ENCODE peak calls at places on chromosomes 6 and 20, in four cellular contexts. E is WTC11, V is HEK293T, T is K562. O is an unnamed sample.

GRCh38 chr6:90940812-90941481 is 354.1 kb upstream of the MAP3K7 start:
- DNase-seq in E (no peak), V (peak), T (peak), O (peak)

GRCh38 chr20:64223526-64224067 is 32.0 kb upstream of the PCMTD2 start:
- DNase-seq in E (peak), V (peak), T (peak), O (peak)

GRCh38 chr6:75431379-75431778 is 62.2 kb downstream of the FILIP1 start:
- DNase-seq in E (no peak), V (no peak), T (no peak), O (no peak)

GRCh38 chr6:125100018-125100652 is 53.4 kb upstream of the TPD52L1 start:
- DNase-seq in E (no peak), V (no peak), T (no peak), O (no peak)

GRCh38 chr6:46421239-46421638 is 70.0 kb downstream of the RCAN2 start:
- DNase-seq in E (no peak), V (no peak), T (no peak), O (no peak)

GRCh38 chr6:159390384-159390783 is 221.2 kb downstream of the FNDC1 start:
- DNase-seq in E (no peak), V (no peak), T (no peak), O (no peak)

GRCh38 chr6:79671605-79672266 is 40.6 kb downstream of the SH3BGRL2 start:
- DNase-seq in E (no peak), V (no peak), T (peak), O (peak)

GRCh38 chr6:93304514-93304913 is 114.8 kb downstream of the EPHA7 start:
- DNase-seq in E (no peak), V (no peak), T (no peak), O (no peak)

GRCh38 chr6:31074406-31074805 is 38.0 kb downstream of the C6orf15 start:
- DNase-seq in E (no peak), V (no peak), T (no peak), O (no peak)

GRCh38 chr6:12024715-12025434 is 12.8 kb downstream of the HIVEP1 start:
- DNase-seq in E (no peak), V (no peak), T (no peak), O (no peak)

GRCh38 chr6:85191656-85192055 is 258.2 kb upstream of the NT5E start:
- DNase-seq in E (no peak), V (no peak), T (no peak), O (no peak)

GRCh38 chr6:8269856-8270454 is 165.4 kb downstream of the SLC35B3 start:
- DNase-seq in E (no peak), V (no peak), T (no peak), O (no peak)

GRCh38 chr20:35451295-35451694 is 4.1 kb upstream of the CEP250 start:
- DNase-seq in E (no peak), V (no peak), T (no peak), O (no peak)

GRCh38 chr6:40901322-40902055 is 137.5 kb downstream of the UNC5CL start:
- DNase-seq in E (no peak), V (no peak), T (no peak), O (no peak)

GRCh38 chr6:166415306-166415705 is 32.6 kb upstream of the MPC1 start:
- DNase-seq in E (no peak), V (no peak), T (no peak), O (no peak)

GRCh38 chr6:93496548-93496947 is 77.2 kb upstream of the EPHA7 start:
- DNase-seq in E (no peak), V (no peak), T (no peak), O (no peak)

GRCh38 chr6:32854376-32855178 is 585 bp downstream of the PSMB9 start:
- DNase-seq in E (no peak), V (no peak), T (peak), O (no peak)
- TF ChIP-seq ELF4 in E (no peak), V (no peak), T (no peak), O (no peak)

DNA sequence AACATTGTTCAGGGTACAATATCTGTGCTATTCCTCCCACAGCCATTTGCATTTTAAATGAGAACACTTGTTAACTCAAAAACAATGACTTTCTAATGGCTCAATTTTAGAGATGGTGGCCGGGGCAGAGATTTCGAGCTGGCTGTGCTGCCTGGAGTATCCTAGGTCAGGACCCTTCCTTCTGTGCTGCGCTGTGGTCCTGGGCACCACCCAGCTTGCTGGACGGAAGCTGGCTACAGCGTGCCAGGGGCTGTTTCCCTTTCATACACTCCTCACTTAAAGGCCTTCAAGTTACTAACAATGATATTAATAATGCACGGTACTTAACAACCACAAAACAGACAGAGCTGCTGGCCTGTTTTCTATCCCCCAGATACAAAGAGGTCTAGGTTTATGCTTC is 194.4 kb upstream of the CST7 start:
- DNase-seq in E (no peak), V (no peak), T (no peak), O (no peak)
- TF ChIP-seq ELF4 in E (no peak), V (no peak), T (no peak), O (no peak)

DNA sequence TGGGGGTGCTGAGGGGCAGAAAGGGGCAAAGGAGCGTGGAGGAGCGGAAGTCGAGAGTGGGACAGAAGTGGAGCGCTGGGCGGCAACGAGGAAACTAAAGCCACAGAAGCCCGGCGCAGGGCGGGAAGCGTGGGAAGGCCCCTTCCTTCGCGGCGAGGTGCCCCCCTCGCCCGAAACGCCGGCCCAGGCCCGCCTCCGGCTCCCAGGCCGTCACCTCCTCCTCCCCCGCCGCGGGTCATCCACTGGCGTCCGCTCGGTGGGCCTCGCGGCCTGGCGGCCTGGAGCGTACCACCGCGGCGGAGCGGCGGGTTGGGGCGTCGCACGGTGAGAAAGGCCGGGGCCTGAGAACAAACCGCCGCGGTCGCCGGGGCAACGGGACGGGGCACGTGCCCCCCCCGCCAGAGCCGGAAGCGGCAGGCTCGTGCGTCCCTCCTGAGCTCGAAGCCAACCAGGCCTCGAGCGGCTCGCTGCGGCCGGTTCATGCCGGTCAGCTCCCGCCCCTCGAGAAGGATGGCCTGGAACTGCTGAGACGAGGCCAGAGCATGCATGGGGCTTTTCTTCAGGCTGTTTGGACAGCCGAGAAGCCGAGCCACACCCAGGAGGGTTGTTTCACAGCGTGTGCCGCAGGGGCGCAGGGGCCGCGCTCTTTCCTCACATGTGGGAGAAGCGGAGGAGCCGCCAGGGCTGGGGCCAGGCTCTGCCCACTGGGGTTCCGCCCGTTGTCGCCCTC is at the start of gene TCP11:
- DNase-seq in E (peak), V (no peak), T (peak), O (no peak)
- TF ChIP-seq ELF4 in E (no peak), V (no peak), T (no peak), O (no peak)

GRCh38 chr6:149436647-149437046 is 36.6 kb downstream of the SUMO4 start:
- DNase-seq in E (no peak), V (no peak), T (no peak), O (no peak)
- TF ChIP-seq ELF4 in E (no peak), V (no peak), T (no peak), O (no peak)

GRCh38 chr20:23349338-23350006 is 1.1 kb upstream of the NXT1 start:
- DNase-seq in E (no peak), V (peak), T (peak), O (no peak)
- TF ChIP-seq ELF4 in E (no peak), V (no peak), T (no peak), O (no peak)

DNA sequence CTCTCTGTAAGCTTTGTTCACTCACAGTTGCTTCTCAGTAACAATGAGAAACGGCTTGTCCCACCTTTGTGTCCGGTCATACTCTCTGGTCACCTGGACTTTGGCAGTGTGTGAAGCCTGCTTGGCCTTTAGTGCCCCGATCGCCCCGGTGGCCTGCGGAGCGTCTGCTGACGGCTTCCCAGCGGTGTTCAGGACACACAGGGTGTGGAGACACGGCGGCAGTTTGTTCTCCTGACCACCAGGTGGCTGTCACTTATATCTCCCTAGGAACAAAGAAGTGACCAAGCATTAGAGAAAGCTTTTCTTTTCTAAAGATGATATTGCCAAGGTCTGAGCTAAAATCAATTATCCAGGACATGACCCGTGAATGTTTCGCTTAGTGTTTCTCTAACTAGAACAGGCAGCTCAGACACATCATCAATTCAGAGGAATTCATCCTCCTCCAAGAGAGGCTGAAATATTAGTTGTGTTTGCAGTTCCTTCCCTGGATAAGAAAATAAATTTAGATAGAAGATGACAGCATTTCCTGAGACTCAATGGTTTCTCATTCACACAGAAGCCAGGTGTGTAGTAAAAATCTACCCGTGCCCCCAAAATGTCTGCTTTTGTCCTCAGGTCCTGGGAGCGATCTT is 167.4 kb upstream of the THBS2 start:
- DNase-seq in E (peak), V (peak), T (peak), O (peak)
- TF ChIP-seq ELF4 in E (no peak), V (no peak), T (no peak), O (no peak)

DNA sequence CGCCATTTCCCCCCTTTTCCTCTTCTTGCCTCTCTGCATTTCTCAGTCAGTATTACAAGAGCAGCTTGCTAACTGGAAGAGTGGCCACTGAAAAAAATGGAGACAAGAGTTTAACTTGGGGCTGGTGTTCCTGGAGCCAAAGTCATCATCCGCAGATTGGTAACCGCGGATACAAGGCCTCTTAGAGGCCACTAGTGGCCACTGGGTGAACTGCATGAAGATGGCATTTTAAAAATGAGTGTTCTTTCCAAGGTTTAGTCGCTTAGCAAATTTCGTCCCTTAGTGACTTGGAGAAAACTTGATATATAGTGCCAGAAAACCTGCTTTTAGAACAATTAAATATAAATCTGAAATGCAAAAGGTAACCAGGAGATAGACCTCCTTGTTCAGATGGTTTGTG is 4.8 kb downstream of the F13A1 start:
- DNase-seq in E (peak), V (peak), T (peak), O (peak)
- TF ChIP-seq ELF4 in E (no peak), V (no peak), T (no peak), O (no peak)